ENCODE peak calls at places on chromosome 3, in ten cellular contexts. D is GM23338; E is A549; L is LNCaP clone FGC; A is CD4-positive, alpha-beta T cell; M is MCF 10A; W is cardiac fibroblast; X is neural crest cell; Q is Calu3; C is CD8-positive, alpha-beta T cell. V is an unnamed sample.

GRCh38 chr3:81716870-81717509 is 44.5 kb downstream of the GBE1 start:
- DNase-seq in M (peak; percentile 67), E (no peak), W (peak; percentile 61), D (peak; percentile 3), L (no peak), Q (peak; percentile 36), C (no peak), A (no peak), X (no peak), V (no peak)

GRCh38 chr3:165903885-165904284 is 66.7 kb upstream of the BCHE start:
- DNase-seq in A (no peak), E (no peak), X (no peak), Q (no peak), L (no peak), M (peak; percentile 34), C (no peak), D (no peak), W (no peak), V (no peak)

GRCh38 chr3:144760831-144761230 is 789.2 kb downstream of the DIPK2A start:
- DNase-seq in A (no peak), W (peak; percentile 6), M (peak; percentile 14), E (no peak), X (no peak), D (no peak), L (no peak), Q (peak; percentile 34), C (no peak), V (no peak)

GRCh38 chr3:46135475-46135874 is 72.6 kb downstream of the CCR1 start:
- DNase-seq in A (no peak), C (no peak), Q (no peak), D (no peak), W (no peak), E (no peak), M (no peak), L (no peak), X (no peak), V (no peak)

GRCh38 chr3:44969170-44969569 is 6.8 kb downstream of the ZDHHC3 start:
- DNase-seq in W (no peak), M (no peak), X (no peak), A (no peak), D (no peak), L (no peak), E (no peak), C (no peak), Q (no peak), V (no peak)

GRCh38 chr3:115947325-115947724 is 324.0 kb downstream of the GAP43 start:
- DNase-seq in Q (no peak), D (no peak), X (no peak), A (no peak), L (no peak), M (no peak), C (no peak), E (no peak), W (no peak), V (no peak)

GRCh38 chr3:146256851-146257486 is 6.1 kb upstream of the PLSCR4 start:
- DNase-seq in Q (no peak), L (no peak), D (peak; percentile 77), A (no peak), E (no peak), X (no peak), W (peak; percentile 34), C (no peak), M (peak; percentile 19), V (no peak)

GRCh38 chr3:65884072-65884471 is 154.6 kb downstream of the MAGI1 start:
- DNase-seq in C (no peak), A (no peak), E (no peak), X (no peak), M (no peak), Q (no peak), L (no peak), D (no peak), W (peak; percentile 17), V (no peak)

GRCh38 chr3:72791132-72791531 is 57.1 kb downstream of the SHQ1 start:
- DNase-seq in D (no peak), L (no peak), M (peak; percentile 13), E (no peak), W (peak; percentile 2), X (no peak), A (no peak), Q (no peak), C (no peak), V (no peak)

GRCh38 chr3:100097919-100098896 is 16.1 kb downstream of the FILIP1L start:
- DNase-seq in C (no peak), Q (no peak), W (no peak), E (no peak), M (no peak), X (no peak), L (peak; percentile 85), D (no peak), A (no peak), V (no peak)

GRCh38 chr3:33218446-33219174 is at the start of gene SUSD5:
- DNase-seq in D (peak; percentile 81), E (peak; percentile 31), M (peak; percentile 41), X (peak; percentile 44), A (no peak), L (no peak), C (no peak), W (peak; percentile 61), Q (peak; percentile 36), V (peak; percentile 39)

DNA sequence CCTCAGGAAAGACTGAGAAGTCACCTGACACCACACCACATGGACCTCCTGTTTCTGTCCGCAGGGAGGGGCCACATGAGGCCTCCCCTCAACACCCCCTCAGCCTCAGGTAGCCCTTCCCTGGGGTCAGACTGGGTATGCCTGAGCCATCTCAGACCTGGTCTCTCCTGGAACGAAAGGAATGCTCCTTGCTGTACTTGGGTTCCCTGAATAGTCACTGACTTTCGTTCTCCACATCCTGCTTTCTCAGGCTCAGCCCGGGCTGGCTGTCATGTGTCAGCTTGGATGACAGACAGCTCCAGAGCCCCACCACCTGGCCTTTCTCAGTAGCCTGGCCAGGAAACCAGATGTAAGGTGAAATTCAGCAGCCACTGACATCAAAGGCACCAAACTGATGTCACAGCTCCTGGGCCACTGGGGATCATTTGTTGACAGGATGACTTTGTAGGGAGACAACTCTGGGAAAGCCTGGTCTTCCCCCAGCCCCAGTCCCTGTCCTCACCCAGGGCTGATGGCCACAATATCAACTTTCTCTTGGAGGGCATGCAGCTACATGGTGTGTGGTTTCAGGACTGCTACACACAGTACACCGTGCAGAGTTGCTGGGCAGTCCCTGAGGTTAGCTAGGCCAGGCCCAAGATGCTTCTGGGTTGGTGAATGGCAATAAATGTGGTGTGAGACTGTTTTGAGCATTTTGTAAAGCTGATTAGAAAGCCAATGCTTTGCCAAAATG is 141.4 kb upstream of the MRPS22 start:
- DNase-seq in L (peak; percentile 48), X (no peak), Q (peak; percentile 87), M (peak; percentile 54), D (peak; percentile 85), A (no peak), C (no peak), E (no peak), W (no peak), V (no peak)
- TF ChIP-seq CTCF in L (peak; percentile 71), X (no peak), Q (peak; percentile 35), M (peak; percentile 21), D (peak; percentile 67), A (no peak), C (no peak), E (no peak), W (no peak), V (no peak)

GRCh38 chr3:50146316-50146901 is 8.7 kb upstream of the SEMA3F start:
- DNase-seq in X (no peak), L (no peak), M (peak; percentile 44), C (no peak), E (no peak), D (peak; percentile 43), A (no peak), Q (no peak), W (no peak), V (no peak)
- TF ChIP-seq CTCF in X (no peak), L (peak; percentile 11), M (no peak), C (no peak), E (no peak), D (peak; percentile 73), A (no peak), Q (no peak), W (no peak), V (no peak)

GRCh38 chr3:16658004-16658932 is 53.0 kb upstream of the DAZL start:
- DNase-seq in A (no peak), Q (no peak), M (no peak), W (no peak), X (peak; percentile 6), E (no peak), D (peak; percentile 69), C (no peak), L (no peak), V (no peak)
- TF ChIP-seq CTCF in A (no peak), Q (no peak), M (no peak), W (no peak), X (peak; percentile 45), E (no peak), D (peak; percentile 36), C (no peak), L (no peak), V (peak; percentile 10)

GRCh38 chr3:127700406-127700805 is 27.7 kb downstream of the ABTB1 start:
- DNase-seq in D (no peak), Q (no peak), A (no peak), M (no peak), E (no peak), C (no peak), X (no peak), W (no peak), L (no peak), V (no peak)
- TF ChIP-seq CTCF in D (peak; percentile 3), Q (no peak), A (no peak), M (no peak), E (no peak), C (no peak), X (no peak), W (no peak), L (no peak), V (peak; percentile 26)

GRCh38 chr3:162774613-162775100 is 1278.0 kb downstream of the OTOL1 start:
- DNase-seq in X (no peak), D (peak; percentile 15), W (no peak), M (no peak), Q (no peak), C (no peak), A (no peak), L (no peak), E (no peak), V (no peak)

GRCh38 chr3:162780313-162780712 is 1283.7 kb downstream of the OTOL1 start:
- DNase-seq in D (no peak), E (no peak), M (no peak), W (no peak), L (no peak), A (no peak), X (no peak), C (no peak), Q (no peak), V (no peak)

GRCh38 chr3:162776137-162776536 is 1279.5 kb downstream of the OTOL1 start:
- DNase-seq in W (no peak), M (no peak), D (no peak), A (no peak), Q (no peak), L (no peak), X (no peak), C (no peak), E (no peak), V (no peak)

DNA sequence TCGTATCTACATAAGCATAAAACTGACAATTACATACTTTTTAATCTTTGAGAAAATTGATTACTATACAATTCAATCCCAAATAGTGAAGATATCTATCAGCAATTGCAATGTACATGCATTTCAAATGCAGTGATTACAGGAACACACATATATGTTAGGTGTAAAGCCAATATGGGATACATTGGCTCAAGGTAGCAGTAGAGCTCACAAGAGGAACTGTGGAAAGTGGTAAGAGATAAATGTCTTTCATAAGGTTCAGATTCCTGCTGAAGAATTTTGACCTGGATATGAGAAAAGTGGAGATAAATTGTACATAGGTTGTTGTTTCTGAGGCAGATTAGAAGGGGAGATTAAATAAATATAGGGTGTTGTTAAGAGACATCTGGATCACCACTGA is 1280.5 kb downstream of the OTOL1 start:
- DNase-seq in W (no peak), M (peak; percentile 36), C (no peak), Q (peak; percentile 17), D (no peak), E (no peak), X (no peak), A (no peak), L (no peak), V (no peak)
- TF ChIP-seq CTCF in W (no peak), M (peak; percentile 40), C (no peak), Q (peak; percentile 55), D (no peak), E (peak; percentile 11), X (no peak), A (no peak), L (no peak), V (peak; percentile 14)

V was measured in progenitor cell of endocrine pancreas.